ENCODE peak calls at places on chromosome 21, in four cellular contexts. D, O, B and Q are unnamed samples.

GRCh38 chr21:25934130-25934529 is 199.4 kb downstream of the GABPA start:
- DNase-seq in D (no peak), O (no peak), B (no peak), Q (no peak)

GRCh38 chr21:16983425-16983824 is 529.4 kb upstream of the CXADR start:
- DNase-seq in D (no peak), O (no peak), B (no peak), Q (no peak)

GRCh38 chr21:45270306-45270821 is 17.3 kb downstream of the POFUT2 start:
- DNase-seq in D (peak), O (no peak), B (no peak), Q (no peak)

GRCh38 chr21:22880573-22880972 is 1882.4 kb downstream of the NCAM2 start:
- DNase-seq in D (no peak), O (no peak), B (no peak), Q (no peak)

GRCh38 chr21:43609501-43610340 is 49.6 kb downstream of the HSF2BP start:
- DNase-seq in D (peak), O (peak), B (no peak), Q (no peak)

GRCh38 chr21:31459457-31459856 is 115.4 kb upstream of the TIAM1 start:
- DNase-seq in D (no peak), O (no peak), B (no peak), Q (no peak)

GRCh38 chr21:25508364-25508763 is 98.9 kb downstream of the MRPL39 start:
- DNase-seq in D (no peak), O (no peak), B (no peak), Q (no peak)

GRCh38 chr21:31665397-31665796 is 5.9 kb downstream of the SOD1 start:
- DNase-seq in D (no peak), O (no peak), B (no peak), Q (no peak)

GRCh38 chr21:34935452-34935851 is 113.7 kb downstream of the RUNX1 start:
- DNase-seq in D (no peak), O (no peak), B (no peak), Q (no peak)

GRCh38 chr21:27817061-27817460 is 850.2 kb upstream of the ADAMTS5 start:
- DNase-seq in D (no peak), O (peak), B (no peak), Q (no peak)

GRCh38 chr21:44789880-44790279 is 11.7 kb downstream of the UBE2G2 start:
- DNase-seq in D (no peak), O (no peak), B (no peak), Q (no peak)

GRCh38 chr21:45049725-45050359 is 24.5 kb upstream of the ADARB1 start:
- DNase-seq in D (peak), O (no peak), B (no peak), Q (no peak)

GRCh38 chr21:42105916-42106315 is 34.8 kb downstream of the UMODL1 start:
- DNase-seq in D (no peak), O (no peak), B (no peak), Q (no peak)

GRCh38 chr21:44589586-44590305 is 2.6 kb downstream of the KRTAP10-6 start:
- DNase-seq in D (peak), O (no peak), B (no peak), Q (no peak)

GRCh38 chr21:45208627-45208951 is 79.1 kb downstream of the POFUT2 start:
- DNase-seq in D (no peak), O (no peak), B (no peak), Q (no peak)

GRCh38 chr21:38380391-38381137 is 117.7 kb downstream of the ERG start:
- DNase-seq in D (no peak), O (no peak), B (no peak), Q (peak)

GRCh38 chr21:33067457-33067856 is 2.5 kb upstream of the OLIG1 start:
- DNase-seq in D (no peak), O (no peak), B (no peak), Q (no peak)

GRCh38 chr21:42195378-42196031 is 23.4 kb upstream of the ABCG1 start:
- DNase-seq in D (peak), O (no peak), B (peak), Q (peak)

GRCh38 chr21:35995522-35996088 is 64.7 kb downstream of the SETD4 start:
- DNase-seq in D (no peak), O (no peak), B (no peak), Q (no peak)

GRCh38 chr21:36734367-36735200 is 35.7 kb downstream of the SIM2 start:
- DNase-seq in D (peak), O (no peak), B (no peak), Q (no peak)

GRCh38 chr21:39781331-39781730 is 36.3 kb downstream of the IGSF5 start:
- DNase-seq in D (no peak), O (no peak), B (no peak), Q (no peak)

GRCh38 chr21:14057313-14057712 is 153.4 kb downstream of the LIPI start:
- DNase-seq in D (no peak), O (no peak), B (no peak), Q (no peak)

GRCh38 chr21:17440955-17441354 is 71.9 kb upstream of the CXADR start:
- DNase-seq in D (no peak), O (no peak), B (no peak), Q (no peak)

GRCh38 chr21:39189857-39190604 is 6.8 kb upstream of the PSMG1 start:
- DNase-seq in D (no peak), O (no peak), B (no peak), Q (no peak)